ENCODE peak calls at places on chromosomes 13 and 19, in six cellular contexts. One of them, this sample, is unnamed.

GRCh38 chr19:33903489-33903850 is 106.8 kb downstream of the KCTD15 start:
- DNase-seq in IMR-90: no peak
- DNase-seq in HCT116: no peak
- DNase-seq in GM12878: no peak
- DNase-seq in K562: no peak
- DNase-seq in HepG2: no peak
- DNase-seq in this sample: no peak

GRCh38 chr13:113273856-113274590 is 23.0 kb upstream of the LAMP1 start:
- DNase-seq in GM12878: no peak
- DNase-seq in HCT116: no peak
- DNase-seq in IMR-90: peak
- DNase-seq in K562: peak
- DNase-seq in HepG2: no peak
- DNase-seq in this sample: no peak

GRCh38 chr13:106858910-106859309 is 291.0 kb upstream of the ARGLU1 start:
- DNase-seq in K562: no peak
- DNase-seq in HCT116: no peak
- DNase-seq in GM12878: no peak
- DNase-seq in IMR-90: no peak
- DNase-seq in HepG2: no peak
- DNase-seq in this sample: no peak

GRCh38 chr19:38162094-38162493 is 61.9 kb downstream of the DPF1 start:
- DNase-seq in HepG2: no peak
- DNase-seq in K562: no peak
- DNase-seq in IMR-90: no peak
- DNase-seq in HCT116: no peak
- DNase-seq in GM12878: no peak
- DNase-seq in this sample: no peak

GRCh38 chr19:13987101-13987890 is 18.8 kb downstream of the RFX1 start:
- DNase-seq in K562: no peak
- DNase-seq in HCT116: no peak
- DNase-seq in GM12878: no peak
- DNase-seq in HepG2: no peak
- DNase-seq in IMR-90: no peak
- DNase-seq in this sample: no peak

GRCh38 chr13:38662362-38662761 is 24.5 kb upstream of the FREM2 start:
- DNase-seq in K562: no peak
- DNase-seq in GM12878: no peak
- DNase-seq in IMR-90: peak
- DNase-seq in HepG2: no peak
- DNase-seq in HCT116: no peak
- DNase-seq in this sample: no peak

GRCh38 chr13:28820099-28821051 is at the start of gene MTUS2:
- DNase-seq in HCT116: no peak
- DNase-seq in HepG2: no peak
- DNase-seq in GM12878: no peak
- DNase-seq in IMR-90: no peak
- DNase-seq in K562: no peak
- DNase-seq in this sample: no peak

GRCh38 chr19:47186337-47187022 is 44.5 kb downstream of the BBC3 start:
- DNase-seq in K562: no peak
- DNase-seq in IMR-90: no peak
- DNase-seq in GM12878: peak
- DNase-seq in HCT116: no peak
- DNase-seq in HepG2: no peak
- DNase-seq in this sample: no peak

GRCh38 chr13:104984296-104984818 is 1551.1 kb downstream of the EFNB2 start:
- DNase-seq in IMR-90: peak
- DNase-seq in HCT116: no peak
- DNase-seq in GM12878: peak
- DNase-seq in K562: no peak
- DNase-seq in HepG2: no peak
- DNase-seq in this sample: no peak

GRCh38 chr19:57560049-57560491 is 407 bp upstream of the ZNF550 start:
- DNase-seq in IMR-90: peak
- DNase-seq in HCT116: no peak
- DNase-seq in HepG2: no peak
- DNase-seq in K562: no peak
- DNase-seq in GM12878: no peak
- DNase-seq in this sample: no peak

GRCh38 chr19:55528030-55528801 is 8.7 kb downstream of the SBK2 start:
- DNase-seq in IMR-90: peak
- DNase-seq in HCT116: no peak
- DNase-seq in GM12878: no peak
- DNase-seq in K562: no peak
- DNase-seq in HepG2: peak
- DNase-seq in this sample: no peak

GRCh38 chr13:29292045-29292444 is 303.4 kb downstream of the SLC7A1 start:
- DNase-seq in IMR-90: no peak
- DNase-seq in HCT116: no peak
- DNase-seq in HepG2: no peak
- DNase-seq in GM12878: no peak
- DNase-seq in K562: no peak
- DNase-seq in this sample: no peak

GRCh38 chr13:24032252-24032651 is 128.3 kb upstream of the SPATA13 start:
- DNase-seq in K562: no peak
- DNase-seq in HCT116: no peak
- DNase-seq in IMR-90: peak
- DNase-seq in GM12878: no peak
- DNase-seq in HepG2: no peak
- DNase-seq in this sample: no peak

GRCh38 chr13:110103479-110103878 is 203.5 kb downstream of the COL4A1 start:
- DNase-seq in HepG2: no peak
- DNase-seq in HCT116: no peak
- DNase-seq in IMR-90: no peak
- DNase-seq in GM12878: no peak
- DNase-seq in K562: no peak
- DNase-seq in this sample: no peak

GRCh38 chr13:81393686-81394085 is 1052.8 kb upstream of the SPRY2 start:
- DNase-seq in HCT116: no peak
- DNase-seq in HepG2: no peak
- DNase-seq in IMR-90: no peak
- DNase-seq in K562: no peak
- DNase-seq in GM12878: no peak
- DNase-seq in this sample: no peak

GRCh38 chr19:39314016-39314728 is 6.5 kb downstream of the LRFN1 start:
- DNase-seq in IMR-90: no peak
- DNase-seq in HepG2: no peak
- DNase-seq in HCT116: no peak
- DNase-seq in K562: no peak
- DNase-seq in GM12878: no peak
- DNase-seq in this sample: no peak

GRCh38 chr13:46745062-46745461 is 51.9 kb downstream of the ESD start:
- DNase-seq in IMR-90: no peak
- DNase-seq in HCT116: no peak
- DNase-seq in HepG2: no peak
- DNase-seq in K562: no peak
- DNase-seq in GM12878: no peak
- DNase-seq in this sample: no peak

GRCh38 chr13:99087954-99088491 is 110.2 kb upstream of the DOCK9 start:
- DNase-seq in K562: no peak
- DNase-seq in IMR-90: no peak
- DNase-seq in HCT116: no peak
- DNase-seq in GM12878: no peak
- DNase-seq in HepG2: no peak
- DNase-seq in this sample: peak

GRCh38 chr13:76148374-76148773 is 512.2 kb downstream of the LMO7 start:
- DNase-seq in GM12878: no peak
- DNase-seq in HepG2: no peak
- DNase-seq in IMR-90: no peak
- DNase-seq in K562: no peak
- DNase-seq in HCT116: no peak
- DNase-seq in this sample: no peak

GRCh38 chr13:100668408-100668807 is 6.2 kb downstream of the TMTC4 start:
- DNase-seq in K562: no peak
- DNase-seq in HCT116: no peak
- DNase-seq in HepG2: no peak
- DNase-seq in IMR-90: peak
- DNase-seq in GM12878: no peak
- DNase-seq in this sample: no peak

GRCh38 chr13:32850311-32851052 is 165.7 kb upstream of the KL start:
- DNase-seq in HepG2: no peak
- DNase-seq in K562: no peak
- DNase-seq in IMR-90: no peak
- DNase-seq in GM12878: no peak
- DNase-seq in HCT116: no peak
- DNase-seq in this sample: no peak

GRCh38 chr19:45667620-45668341 is at the start of gene GIPR:
- DNase-seq in IMR-90: peak
- DNase-seq in HepG2: peak
- DNase-seq in HCT116: peak
- DNase-seq in GM12878: no peak
- DNase-seq in K562: peak
- DNase-seq in this sample: peak

GRCh38 chr13:38363219-38363618 is 13.6 kb downstream of the UFM1 start:
- DNase-seq in HepG2: no peak
- DNase-seq in GM12878: no peak
- DNase-seq in IMR-90: no peak
- DNase-seq in HCT116: no peak
- DNase-seq in K562: no peak
- DNase-seq in this sample: no peak

DNA sequence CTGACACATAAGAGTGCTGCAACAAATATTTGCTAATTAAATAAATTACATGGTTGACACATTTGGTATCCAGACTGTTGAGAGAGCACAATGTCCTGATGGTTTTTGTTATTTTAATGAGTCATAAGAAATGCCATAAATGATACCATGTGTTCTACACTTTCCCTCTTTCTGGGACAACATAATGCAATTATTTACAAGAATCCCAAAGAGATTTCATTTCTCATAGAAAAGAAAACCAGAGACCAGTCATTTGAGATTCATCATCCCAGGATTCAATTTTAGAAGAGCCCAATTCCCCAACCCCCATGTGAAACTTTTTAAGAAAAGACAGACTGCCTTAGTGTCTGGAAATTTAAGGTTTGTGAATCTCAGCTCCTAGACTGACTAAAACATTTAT is 399.6 kb downstream of the DCT start:
- DNase-seq in K562: no peak
- DNase-seq in HepG2: no peak
- DNase-seq in GM12878: no peak
- DNase-seq in IMR-90: peak
- DNase-seq in HCT116: no peak
- DNase-seq in this sample: no peak
- TF ChIP-seq CEBPB in K562: no peak
- TF ChIP-seq CEBPB in HepG2: no peak
- TF ChIP-seq CEBPB in GM12878: no peak
- TF ChIP-seq CEBPB in IMR-90: no peak
- TF ChIP-seq CEBPB in HCT116: no peak
- TF ChIP-seq CEBPB in this sample: no peak

GRCh38 chr19:6535558-6536137 is 4.8 kb downstream of the TNFSF9 start:
- DNase-seq in GM12878: no peak
- DNase-seq in HCT116: no peak
- DNase-seq in HepG2: no peak
- DNase-seq in IMR-90: no peak
- DNase-seq in K562: no peak
- DNase-seq in this sample: no peak

GRCh38 chr19:6539514-6539913 is 8.7 kb downstream of the TNFSF9 start:
- DNase-seq in K562: no peak
- DNase-seq in GM12878: no peak
- DNase-seq in HCT116: no peak
- DNase-seq in HepG2: no peak
- DNase-seq in IMR-90: no peak
- DNase-seq in this sample: no peak

GRCh38 chr19:6536138-6536671 is 5.4 kb downstream of the TNFSF9 start:
- DNase-seq in K562: peak
- DNase-seq in GM12878: peak
- DNase-seq in HepG2: peak
- DNase-seq in IMR-90: no peak
- DNase-seq in HCT116: peak
- DNase-seq in this sample: peak

GRCh38 chr19:6543866-6544347 is 13.1 kb downstream of the TNFSF9 start:
- DNase-seq in HCT116: no peak
- DNase-seq in HepG2: no peak
- DNase-seq in K562: no peak
- DNase-seq in GM12878: peak
- DNase-seq in IMR-90: no peak
- DNase-seq in this sample: no peak

DNA sequence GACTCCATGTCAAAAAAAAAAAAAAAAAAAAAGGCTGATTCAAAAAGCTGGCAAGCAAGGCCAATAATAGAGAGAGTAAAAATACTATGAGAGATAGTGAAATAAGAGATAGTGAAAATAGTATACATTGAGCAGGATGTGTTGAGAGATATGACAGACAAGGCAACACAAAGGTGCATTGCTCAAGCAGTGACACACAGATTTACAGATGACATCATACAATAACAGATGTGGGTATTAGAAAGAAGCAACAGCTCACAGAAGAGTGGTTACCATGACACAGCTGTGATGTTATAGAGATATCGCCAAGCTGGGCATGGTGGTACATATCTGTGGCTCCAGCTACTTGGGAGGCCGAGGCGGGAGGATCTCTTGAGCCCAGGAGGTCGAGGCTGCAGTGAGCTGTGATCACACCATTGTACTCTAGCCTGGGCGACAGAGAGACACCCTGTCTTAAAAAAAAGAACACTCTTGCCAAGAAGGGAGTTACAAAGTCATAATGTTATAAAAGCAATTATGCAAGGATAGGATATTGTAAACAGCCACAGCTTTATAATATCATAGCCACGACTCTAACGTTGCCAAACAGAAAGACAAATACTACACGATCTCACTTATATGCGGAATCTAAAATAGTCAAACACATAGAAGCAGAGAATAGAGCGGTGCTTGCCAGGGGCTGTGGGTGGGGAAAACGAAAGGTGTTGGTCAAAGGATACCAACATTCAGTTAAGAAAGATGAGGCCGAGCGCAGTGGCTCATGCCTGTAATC is 10.3 kb downstream of the TNFSF9 start:
- DNase-seq in K562: no peak
- DNase-seq in IMR-90: no peak
- DNase-seq in HepG2: no peak
- DNase-seq in GM12878: no peak
- DNase-seq in HCT116: no peak
- DNase-seq in this sample: no peak
- TF ChIP-seq CEBPB in K562: peak
- TF ChIP-seq CEBPB in IMR-90: no peak
- TF ChIP-seq CEBPB in HepG2: no peak
- TF ChIP-seq CEBPB in GM12878: no peak
- TF ChIP-seq CEBPB in HCT116: no peak
- TF ChIP-seq CEBPB in this sample: no peak

GRCh38 chr19:3855321-3855720 is 13.5 kb downstream of the ZFR2 start:
- DNase-seq in GM12878: no peak
- DNase-seq in IMR-90: no peak
- DNase-seq in HCT116: no peak
- DNase-seq in HepG2: peak
- DNase-seq in K562: no peak
- DNase-seq in this sample: no peak
- TF ChIP-seq CEBPB in GM12878: no peak
- TF ChIP-seq CEBPB in IMR-90: no peak
- TF ChIP-seq CEBPB in HCT116: no peak
- TF ChIP-seq CEBPB in HepG2: no peak
- TF ChIP-seq CEBPB in K562: no peak
- TF ChIP-seq CEBPB in this sample: no peak

DNA sequence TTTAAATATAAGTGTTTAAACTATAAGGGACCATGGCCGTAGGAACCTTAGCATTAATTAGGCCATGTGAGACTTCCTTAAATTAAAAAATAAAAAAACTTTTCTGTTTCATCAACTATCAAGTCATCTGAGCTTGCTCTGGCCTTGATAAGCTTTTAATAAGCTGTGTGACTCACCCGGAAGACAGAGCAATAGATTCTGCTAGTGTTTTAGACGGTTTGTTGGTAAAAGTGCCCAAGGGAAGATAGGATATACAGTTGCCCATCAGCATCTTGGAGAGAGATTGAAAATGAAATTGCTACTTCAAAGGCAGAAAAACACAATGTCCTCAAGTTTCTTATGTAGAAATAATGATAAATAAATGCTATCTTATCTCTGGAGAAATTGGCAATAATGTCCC is 31.2 kb upstream of the RCBTB2 start:
- DNase-seq in IMR-90: peak
- DNase-seq in HepG2: no peak
- DNase-seq in HCT116: no peak
- DNase-seq in K562: no peak
- DNase-seq in GM12878: no peak
- DNase-seq in this sample: no peak
- TF ChIP-seq CEBPB in IMR-90: no peak
- TF ChIP-seq CEBPB in HepG2: no peak
- TF ChIP-seq CEBPB in HCT116: no peak
- TF ChIP-seq CEBPB in K562: no peak
- TF ChIP-seq CEBPB in GM12878: no peak
- TF ChIP-seq CEBPB in this sample: no peak